ENCODE peak calls at places on chromosomes 1 and 21, in nine cellular contexts. One of them, this sample, is unnamed.

GRCh38 chr1:53702287-53702805 is 36.6 kb downstream of the GLIS1 start:
- DNase-seq in lung: no peak
- DNase-seq in NCI-H2081: no peak
- DNase-seq in small intestine: no peak
- DNase-seq in GM03348: no peak
- DNase-seq in NCI-H1092: no peak
- DNase-seq in SW 1271: no peak
- DNase-seq in EH: no peak
- DNase-seq in GM13976: no peak
- DNase-seq in this sample: no peak

GRCh38 chr1:183685112-183685713 is 32.1 kb upstream of the APOBEC4 start:
- DNase-seq in lung: no peak
- DNase-seq in NCI-H2081: peak; percentile 36
- DNase-seq in small intestine: peak; percentile 64
- DNase-seq in GM03348: peak; percentile 77
- DNase-seq in NCI-H1092: no peak
- DNase-seq in SW 1271: peak; percentile 41
- DNase-seq in EH: peak; percentile 60
- DNase-seq in GM13976: peak; percentile 59
- DNase-seq in this sample: peak; percentile 78

GRCh38 chr1:30707412-30708360 is 15.7 kb downstream of the MATN1 start:
- DNase-seq in lung: peak; percentile 78
- DNase-seq in NCI-H2081: peak; percentile 80
- DNase-seq in small intestine: peak; percentile 64
- DNase-seq in GM03348: peak; percentile 87
- DNase-seq in NCI-H1092: peak; percentile 81
- DNase-seq in SW 1271: peak; percentile 27
- DNase-seq in EH: peak; percentile 71
- DNase-seq in GM13976: peak; percentile 85
- DNase-seq in this sample: peak; percentile 79

GRCh38 chr1:248714248-248714647 is 11.7 kb upstream of the OR14I1 start:
- DNase-seq in lung: no peak
- DNase-seq in NCI-H2081: no peak
- DNase-seq in small intestine: no peak
- DNase-seq in GM03348: no peak
- DNase-seq in NCI-H1092: no peak
- DNase-seq in SW 1271: no peak
- DNase-seq in EH: no peak
- DNase-seq in GM13976: no peak
- DNase-seq in this sample: no peak

GRCh38 chr1:77322061-77322900 is 40.5 kb downstream of the AK5 start:
- DNase-seq in lung: no peak
- DNase-seq in NCI-H2081: peak; percentile 21
- DNase-seq in small intestine: no peak
- DNase-seq in GM03348: peak; percentile 65
- DNase-seq in NCI-H1092: no peak
- DNase-seq in SW 1271: no peak
- DNase-seq in EH: peak; percentile 87
- DNase-seq in GM13976: no peak
- DNase-seq in this sample: peak; percentile 24

GRCh38 chr1:152501704-152502103 is 8.9 kb upstream of the LCE5A start:
- DNase-seq in lung: no peak
- DNase-seq in NCI-H2081: no peak
- DNase-seq in small intestine: no peak
- DNase-seq in GM03348: no peak
- DNase-seq in NCI-H1092: no peak
- DNase-seq in SW 1271: no peak
- DNase-seq in EH: peak; percentile 41
- DNase-seq in GM13976: no peak
- DNase-seq in this sample: no peak

GRCh38 chr1:226990133-226990716 is 50.1 kb downstream of the COQ8A start:
- DNase-seq in lung: no peak
- DNase-seq in NCI-H2081: no peak
- DNase-seq in small intestine: peak; percentile 94
- DNase-seq in GM03348: no peak
- DNase-seq in NCI-H1092: no peak
- DNase-seq in SW 1271: no peak
- DNase-seq in EH: no peak
- DNase-seq in GM13976: peak; percentile 64
- DNase-seq in this sample: peak; percentile 83

GRCh38 chr1:215198021-215198420 is 115.5 kb downstream of the KCNK2 start:
- DNase-seq in lung: no peak
- DNase-seq in NCI-H2081: no peak
- DNase-seq in small intestine: no peak
- DNase-seq in GM03348: no peak
- DNase-seq in NCI-H1092: no peak
- DNase-seq in SW 1271: no peak
- DNase-seq in EH: no peak
- DNase-seq in GM13976: no peak
- DNase-seq in this sample: no peak

GRCh38 chr1:66282343-66282852 is 251.6 kb upstream of the SGIP1 start:
- DNase-seq in lung: no peak
- DNase-seq in NCI-H2081: no peak
- DNase-seq in small intestine: no peak
- DNase-seq in GM03348: peak; percentile 42
- DNase-seq in NCI-H1092: no peak
- DNase-seq in SW 1271: no peak
- DNase-seq in EH: peak; percentile 90
- DNase-seq in GM13976: peak; percentile 54
- DNase-seq in this sample: peak; percentile 62

GRCh38 chr1:182754915-182755314 is 34.7 kb upstream of the NPL start:
- DNase-seq in lung: no peak
- DNase-seq in NCI-H2081: no peak
- DNase-seq in small intestine: peak; percentile 45
- DNase-seq in GM03348: no peak
- DNase-seq in NCI-H1092: no peak
- DNase-seq in SW 1271: no peak
- DNase-seq in EH: no peak
- DNase-seq in GM13976: no peak
- DNase-seq in this sample: no peak

GRCh38 chr1:228074954-228075730 is 7.4 kb upstream of the ARF1 start:
- DNase-seq in lung: no peak
- DNase-seq in NCI-H2081: no peak
- DNase-seq in small intestine: no peak
- DNase-seq in GM03348: no peak
- DNase-seq in NCI-H1092: no peak
- DNase-seq in SW 1271: no peak
- DNase-seq in EH: no peak
- DNase-seq in GM13976: no peak
- DNase-seq in this sample: no peak

GRCh38 chr1:152953761-152954160 is 6.8 kb downstream of the SPRR5 start:
- DNase-seq in lung: no peak
- DNase-seq in NCI-H2081: no peak
- DNase-seq in small intestine: no peak
- DNase-seq in GM03348: no peak
- DNase-seq in NCI-H1092: no peak
- DNase-seq in SW 1271: no peak
- DNase-seq in EH: no peak
- DNase-seq in GM13976: no peak
- DNase-seq in this sample: no peak

GRCh38 chr1:25182629-25183028 is 49.7 kb downstream of the SYF2 start:
- DNase-seq in lung: no peak
- DNase-seq in NCI-H2081: no peak
- DNase-seq in small intestine: no peak
- DNase-seq in GM03348: no peak
- DNase-seq in NCI-H1092: no peak
- DNase-seq in SW 1271: no peak
- DNase-seq in EH: peak; percentile 95
- DNase-seq in GM13976: no peak
- DNase-seq in this sample: no peak

GRCh38 chr1:162256287-162256686 is 120.4 kb downstream of the SPATA46 start:
- DNase-seq in lung: no peak
- DNase-seq in NCI-H2081: no peak
- DNase-seq in small intestine: no peak
- DNase-seq in GM03348: no peak
- DNase-seq in NCI-H1092: no peak
- DNase-seq in SW 1271: no peak
- DNase-seq in EH: no peak
- DNase-seq in GM13976: no peak
- DNase-seq in this sample: no peak

GRCh38 chr1:206978259-206978658 is 8.0 kb upstream of the FCAMR start:
- DNase-seq in lung: no peak
- DNase-seq in NCI-H2081: no peak
- DNase-seq in small intestine: no peak
- DNase-seq in GM03348: no peak
- DNase-seq in NCI-H1092: no peak
- DNase-seq in SW 1271: no peak
- DNase-seq in EH: no peak
- DNase-seq in GM13976: no peak
- DNase-seq in this sample: no peak

GRCh38 chr21:32412162-32412997 is at the start of gene EVA1C:
- DNase-seq in lung: peak; percentile 68
- DNase-seq in NCI-H2081: peak; percentile 44
- DNase-seq in small intestine: peak; percentile 84
- DNase-seq in GM03348: peak; percentile 70
- DNase-seq in NCI-H1092: no peak
- DNase-seq in SW 1271: peak; percentile 14
- DNase-seq in EH: peak; percentile 53
- DNase-seq in GM13976: peak; percentile 33
- DNase-seq in this sample: peak; percentile 74

GRCh38 chr1:18480315-18481189 is at the start of gene KLHDC7A:
- DNase-seq in lung: peak; percentile 79
- DNase-seq in NCI-H2081: no peak
- DNase-seq in small intestine: peak; percentile 5
- DNase-seq in GM03348: no peak
- DNase-seq in NCI-H1092: peak; percentile 53
- DNase-seq in SW 1271: no peak
- DNase-seq in EH: no peak
- DNase-seq in GM13976: no peak
- DNase-seq in this sample: no peak

GRCh38 chr21:42632336-42632751 is 21.1 kb upstream of the PDE9A start:
- DNase-seq in lung: no peak
- DNase-seq in NCI-H2081: no peak
- DNase-seq in small intestine: no peak
- DNase-seq in GM03348: no peak
- DNase-seq in NCI-H1092: no peak
- DNase-seq in SW 1271: no peak
- DNase-seq in EH: no peak
- DNase-seq in GM13976: no peak
- DNase-seq in this sample: no peak

GRCh38 chr1:43373034-43373940 is 5.5 kb upstream of the ELOVL1 start:
- DNase-seq in lung: no peak
- DNase-seq in NCI-H2081: no peak
- DNase-seq in small intestine: peak; percentile 47
- DNase-seq in GM03348: peak; percentile 82
- DNase-seq in NCI-H1092: no peak
- DNase-seq in SW 1271: peak; percentile 76
- DNase-seq in EH: peak; percentile 81
- DNase-seq in GM13976: no peak
- DNase-seq in this sample: peak; percentile 79

GRCh38 chr1:10755977-10756521 is 40.4 kb downstream of the CASZ1 start:
- DNase-seq in lung: peak; percentile 50
- DNase-seq in NCI-H2081: peak; percentile 46
- DNase-seq in small intestine: peak; percentile 93
- DNase-seq in GM03348: peak; percentile 91
- DNase-seq in NCI-H1092: no peak
- DNase-seq in SW 1271: no peak
- DNase-seq in EH: peak; percentile 39
- DNase-seq in GM13976: peak; percentile 62
- DNase-seq in this sample: peak; percentile 44

GRCh38 chr1:2213576-2214505 is 14.3 kb upstream of the SKI start:
- DNase-seq in lung: no peak
- DNase-seq in NCI-H2081: no peak
- DNase-seq in small intestine: no peak
- DNase-seq in GM03348: peak; percentile 86
- DNase-seq in NCI-H1092: no peak
- DNase-seq in SW 1271: no peak
- DNase-seq in EH: peak; percentile 88
- DNase-seq in GM13976: no peak
- DNase-seq in this sample: peak; percentile 56

This sample was measured in dermis blood vessel endothelial cell.